ENCODE peak calls at places on chromosomes 4 and X, in eight cellular contexts. One of them, this sample, is unnamed.

GRCh38 chr4:83548151-83548905 is 12.4 kb downstream of the GPAT3 start:
- DNase-seq in GM13977: peak; percentile 66
- DNase-seq in T47D: peak; percentile 86
- DNase-seq in GM04504: peak; percentile 92
- DNase-seq in fibroblast of villous mesenchyme: peak; percentile 91
- DNase-seq in activated T-helper 1 cell treated with anti-CD3 and anti-CD28 coated beads, Interleukin-2, amount 50 U/mL, for 16 hours: peak; percentile 50
- DNase-seq in choroid plexus epithelial cell: peak; percentile 92
- DNase-seq in endothelial cell: no peak
- DNase-seq in this sample: peak; percentile 46

GRCh38 chr4:151443247-151443646 is 34.3 kb downstream of the FHIP1A start:
- DNase-seq in T47D: no peak
- DNase-seq in fibroblast of villous mesenchyme: no peak
- DNase-seq in GM13977: no peak
- DNase-seq in GM04504: no peak
- DNase-seq in choroid plexus epithelial cell: no peak
- DNase-seq in endothelial cell: no peak
- DNase-seq in activated T-helper 1 cell treated with anti-CD3 and anti-CD28 coated beads, Interleukin-2, amount 50 U/mL, for 16 hours: no peak
- DNase-seq in this sample: no peak

GRCh38 chr4:7687006-7687405 is 252.3 kb upstream of the PSAPL1 start:
- DNase-seq in GM13977: no peak
- DNase-seq in activated T-helper 1 cell treated with anti-CD3 and anti-CD28 coated beads, Interleukin-2, amount 50 U/mL, for 16 hours: no peak
- DNase-seq in endothelial cell: no peak
- DNase-seq in T47D: no peak
- DNase-seq in fibroblast of villous mesenchyme: no peak
- DNase-seq in GM04504: no peak
- DNase-seq in choroid plexus epithelial cell: no peak
- DNase-seq in this sample: no peak

GRCh38 chr4:78291277-78291676 is 234.2 kb downstream of the FRAS1 start:
- DNase-seq in GM13977: no peak
- DNase-seq in activated T-helper 1 cell treated with anti-CD3 and anti-CD28 coated beads, Interleukin-2, amount 50 U/mL, for 16 hours: no peak
- DNase-seq in GM04504: no peak
- DNase-seq in fibroblast of villous mesenchyme: no peak
- DNase-seq in T47D: no peak
- DNase-seq in choroid plexus epithelial cell: no peak
- DNase-seq in endothelial cell: no peak
- DNase-seq in this sample: no peak

GRCh38 chrX:101393530-101394305 is 2.9 kb downstream of the RPL36A start:
- DNase-seq in T47D: no peak
- DNase-seq in endothelial cell: no peak
- DNase-seq in fibroblast of villous mesenchyme: no peak
- DNase-seq in choroid plexus epithelial cell: no peak
- DNase-seq in GM13977: no peak
- DNase-seq in GM04504: no peak
- DNase-seq in activated T-helper 1 cell treated with anti-CD3 and anti-CD28 coated beads, Interleukin-2, amount 50 U/mL, for 16 hours: no peak
- DNase-seq in this sample: no peak

GRCh38 chrX:50204364-50204899 is at the start of gene CCNB3:
- DNase-seq in fibroblast of villous mesenchyme: peak; percentile 69
- DNase-seq in GM04504: peak; percentile 28
- DNase-seq in T47D: peak; percentile 88
- DNase-seq in endothelial cell: peak; percentile 46
- DNase-seq in GM13977: peak; percentile 64
- DNase-seq in choroid plexus epithelial cell: peak; percentile 85
- DNase-seq in activated T-helper 1 cell treated with anti-CD3 and anti-CD28 coated beads, Interleukin-2, amount 50 U/mL, for 16 hours: peak; percentile 47
- DNase-seq in this sample: peak; percentile 20

GRCh38 chrX:65667503-65668355 is at the start of gene MSN:
- DNase-seq in choroid plexus epithelial cell: peak; percentile 39
- DNase-seq in T47D: no peak
- DNase-seq in fibroblast of villous mesenchyme: peak; percentile 57
- DNase-seq in GM04504: no peak
- DNase-seq in endothelial cell: peak; percentile 52
- DNase-seq in activated T-helper 1 cell treated with anti-CD3 and anti-CD28 coated beads, Interleukin-2, amount 50 U/mL, for 16 hours: peak; percentile 64
- DNase-seq in GM13977: peak; percentile 75
- DNase-seq in this sample: no peak

GRCh38 chr4:186676531-186677158 is 47.0 kb downstream of the FAT1 start:
- DNase-seq in fibroblast of villous mesenchyme: peak; percentile 86
- DNase-seq in GM13977: no peak
- DNase-seq in activated T-helper 1 cell treated with anti-CD3 and anti-CD28 coated beads, Interleukin-2, amount 50 U/mL, for 16 hours: no peak
- DNase-seq in T47D: peak; percentile 93
- DNase-seq in choroid plexus epithelial cell: peak; percentile 90
- DNase-seq in endothelial cell: no peak
- DNase-seq in GM04504: peak; percentile 56
- DNase-seq in this sample: no peak

GRCh38 chr4:187417761-187418160 is 577.8 kb upstream of the ZFP42 start:
- DNase-seq in choroid plexus epithelial cell: no peak
- DNase-seq in endothelial cell: no peak
- DNase-seq in fibroblast of villous mesenchyme: peak; percentile 71
- DNase-seq in activated T-helper 1 cell treated with anti-CD3 and anti-CD28 coated beads, Interleukin-2, amount 50 U/mL, for 16 hours: no peak
- DNase-seq in GM04504: no peak
- DNase-seq in T47D: peak; percentile 57
- DNase-seq in GM13977: no peak
- DNase-seq in this sample: no peak

GRCh38 chr4:2364654-2365053 is 53.8 kb downstream of the ZFYVE28 start:
- DNase-seq in GM13977: peak; percentile 59
- DNase-seq in T47D: no peak
- DNase-seq in GM04504: no peak
- DNase-seq in choroid plexus epithelial cell: peak; percentile 36
- DNase-seq in fibroblast of villous mesenchyme: peak; percentile 54
- DNase-seq in endothelial cell: no peak
- DNase-seq in activated T-helper 1 cell treated with anti-CD3 and anti-CD28 coated beads, Interleukin-2, amount 50 U/mL, for 16 hours: peak; percentile 52
- DNase-seq in this sample: no peak

GRCh38 chr4:47475411-47475810 is 9.7 kb upstream of the ATP10D start:
- DNase-seq in fibroblast of villous mesenchyme: no peak
- DNase-seq in endothelial cell: no peak
- DNase-seq in T47D: no peak
- DNase-seq in choroid plexus epithelial cell: no peak
- DNase-seq in activated T-helper 1 cell treated with anti-CD3 and anti-CD28 coated beads, Interleukin-2, amount 50 U/mL, for 16 hours: no peak
- DNase-seq in GM04504: no peak
- DNase-seq in GM13977: no peak
- DNase-seq in this sample: no peak

GRCh38 chrX:20620301-20620700 is 353.6 kb upstream of the RPS6KA3 start:
- DNase-seq in fibroblast of villous mesenchyme: peak; percentile 2
- DNase-seq in choroid plexus epithelial cell: no peak
- DNase-seq in T47D: no peak
- DNase-seq in endothelial cell: no peak
- DNase-seq in GM04504: peak; percentile 47
- DNase-seq in activated T-helper 1 cell treated with anti-CD3 and anti-CD28 coated beads, Interleukin-2, amount 50 U/mL, for 16 hours: no peak
- DNase-seq in GM13977: no peak
- DNase-seq in this sample: no peak

GRCh38 chr4:147378780-147379179 is 102.1 kb upstream of the EDNRA start:
- DNase-seq in choroid plexus epithelial cell: no peak
- DNase-seq in fibroblast of villous mesenchyme: no peak
- DNase-seq in activated T-helper 1 cell treated with anti-CD3 and anti-CD28 coated beads, Interleukin-2, amount 50 U/mL, for 16 hours: no peak
- DNase-seq in GM13977: no peak
- DNase-seq in GM04504: no peak
- DNase-seq in endothelial cell: no peak
- DNase-seq in T47D: no peak
- DNase-seq in this sample: no peak

GRCh38 chrX:153828723-153829548 is 1.4 kb downstream of the PDZD4 start:
- DNase-seq in endothelial cell: no peak
- DNase-seq in T47D: no peak
- DNase-seq in fibroblast of villous mesenchyme: no peak
- DNase-seq in activated T-helper 1 cell treated with anti-CD3 and anti-CD28 coated beads, Interleukin-2, amount 50 U/mL, for 16 hours: no peak
- DNase-seq in GM04504: no peak
- DNase-seq in GM13977: peak; percentile 19
- DNase-seq in choroid plexus epithelial cell: peak; percentile 3
- DNase-seq in this sample: no peak

GRCh38 chrX:10111364-10112148 is 45.2 kb upstream of the CLCN4 start:
- DNase-seq in GM13977: peak; percentile 70
- DNase-seq in endothelial cell: no peak
- DNase-seq in fibroblast of villous mesenchyme: peak; percentile 50
- DNase-seq in T47D: no peak
- DNase-seq in GM04504: no peak
- DNase-seq in activated T-helper 1 cell treated with anti-CD3 and anti-CD28 coated beads, Interleukin-2, amount 50 U/mL, for 16 hours: peak; percentile 44
- DNase-seq in choroid plexus epithelial cell: no peak
- DNase-seq in this sample: no peak

GRCh38 chrX:43861750-43862149 is 20.5 kb downstream of the MAOB start:
- DNase-seq in activated T-helper 1 cell treated with anti-CD3 and anti-CD28 coated beads, Interleukin-2, amount 50 U/mL, for 16 hours: no peak
- DNase-seq in T47D: peak; percentile 25
- DNase-seq in choroid plexus epithelial cell: no peak
- DNase-seq in fibroblast of villous mesenchyme: no peak
- DNase-seq in GM13977: no peak
- DNase-seq in GM04504: no peak
- DNase-seq in endothelial cell: no peak
- DNase-seq in this sample: no peak

GRCh38 chrX:46589977-46590723 is 16.6 kb downstream of the CHST7 start:
- DNase-seq in GM04504: peak; percentile 71
- DNase-seq in choroid plexus epithelial cell: no peak
- DNase-seq in activated T-helper 1 cell treated with anti-CD3 and anti-CD28 coated beads, Interleukin-2, amount 50 U/mL, for 16 hours: no peak
- DNase-seq in fibroblast of villous mesenchyme: no peak
- DNase-seq in GM13977: no peak
- DNase-seq in endothelial cell: no peak
- DNase-seq in T47D: no peak
- DNase-seq in this sample: no peak

GRCh38 chr4:9987749-9988346 is 33.4 kb downstream of the SLC2A9 start:
- DNase-seq in activated T-helper 1 cell treated with anti-CD3 and anti-CD28 coated beads, Interleukin-2, amount 50 U/mL, for 16 hours: no peak
- DNase-seq in GM13977: no peak
- DNase-seq in GM04504: no peak
- DNase-seq in T47D: no peak
- DNase-seq in endothelial cell: no peak
- DNase-seq in choroid plexus epithelial cell: no peak
- DNase-seq in fibroblast of villous mesenchyme: no peak
- DNase-seq in this sample: no peak

GRCh38 chr4:56077676-56078075 is 128.9 kb downstream of the CEP135 start:
- DNase-seq in GM13977: no peak
- DNase-seq in fibroblast of villous mesenchyme: no peak
- DNase-seq in GM04504: no peak
- DNase-seq in T47D: peak; percentile 13
- DNase-seq in endothelial cell: no peak
- DNase-seq in choroid plexus epithelial cell: peak; percentile 44
- DNase-seq in activated T-helper 1 cell treated with anti-CD3 and anti-CD28 coated beads, Interleukin-2, amount 50 U/mL, for 16 hours: no peak
- DNase-seq in this sample: no peak

GRCh38 chr4:87566276-87566675 is 37.1 kb upstream of the SPARCL1 start:
- DNase-seq in choroid plexus epithelial cell: no peak
- DNase-seq in activated T-helper 1 cell treated with anti-CD3 and anti-CD28 coated beads, Interleukin-2, amount 50 U/mL, for 16 hours: no peak
- DNase-seq in fibroblast of villous mesenchyme: no peak
- DNase-seq in GM04504: no peak
- DNase-seq in endothelial cell: no peak
- DNase-seq in T47D: peak; percentile 33
- DNase-seq in GM13977: no peak
- DNase-seq in this sample: no peak

GRCh38 chr4:30720656-30721352 is 635 bp downstream of the PCDH7 start:
- DNase-seq in T47D: no peak
- DNase-seq in fibroblast of villous mesenchyme: peak; percentile 55
- DNase-seq in GM13977: peak; percentile 20
- DNase-seq in activated T-helper 1 cell treated with anti-CD3 and anti-CD28 coated beads, Interleukin-2, amount 50 U/mL, for 16 hours: no peak
- DNase-seq in choroid plexus epithelial cell: peak; percentile 44
- DNase-seq in GM04504: no peak
- DNase-seq in endothelial cell: peak; percentile 42
- DNase-seq in this sample: peak; percentile 63

GRCh38 chr4:143773998-143774898 is 73.8 kb upstream of the FREM3 start:
- DNase-seq in GM04504: peak; percentile 17
- DNase-seq in endothelial cell: peak; percentile 45
- DNase-seq in activated T-helper 1 cell treated with anti-CD3 and anti-CD28 coated beads, Interleukin-2, amount 50 U/mL, for 16 hours: no peak
- DNase-seq in fibroblast of villous mesenchyme: peak; percentile 46
- DNase-seq in choroid plexus epithelial cell: peak; percentile 86
- DNase-seq in T47D: peak; percentile 81
- DNase-seq in GM13977: peak; percentile 40
- DNase-seq in this sample: peak; percentile 6

GRCh38 chrX:115679460-115679859 is 118.5 kb downstream of the PLS3 start:
- DNase-seq in GM13977: peak; percentile 34
- DNase-seq in T47D: peak; percentile 19
- DNase-seq in choroid plexus epithelial cell: peak; percentile 59
- DNase-seq in GM04504: no peak
- DNase-seq in endothelial cell: no peak
- DNase-seq in activated T-helper 1 cell treated with anti-CD3 and anti-CD28 coated beads, Interleukin-2, amount 50 U/mL, for 16 hours: no peak
- DNase-seq in fibroblast of villous mesenchyme: peak; percentile 34
- DNase-seq in this sample: no peak

GRCh38 chr4:74449571-74450297 is 4.8 kb downstream of the AREG start:
- DNase-seq in GM04504: no peak
- DNase-seq in activated T-helper 1 cell treated with anti-CD3 and anti-CD28 coated beads, Interleukin-2, amount 50 U/mL, for 16 hours: no peak
- DNase-seq in GM13977: no peak
- DNase-seq in fibroblast of villous mesenchyme: peak; percentile 53
- DNase-seq in T47D: no peak
- DNase-seq in endothelial cell: no peak
- DNase-seq in choroid plexus epithelial cell: peak; percentile 70
- DNase-seq in this sample: no peak

GRCh38 chr4:46844325-46844917 is 64.6 kb downstream of the COX7B2 start:
- DNase-seq in activated T-helper 1 cell treated with anti-CD3 and anti-CD28 coated beads, Interleukin-2, amount 50 U/mL, for 16 hours: no peak
- DNase-seq in GM13977: peak; percentile 20
- DNase-seq in choroid plexus epithelial cell: peak; percentile 85
- DNase-seq in T47D: peak; percentile 50
- DNase-seq in endothelial cell: peak; percentile 59
- DNase-seq in GM04504: peak; percentile 4
- DNase-seq in fibroblast of villous mesenchyme: peak; percentile 40
- DNase-seq in this sample: no peak

GRCh38 chr4:144574004-144574403 is 72.0 kb upstream of the HHIP start:
- DNase-seq in choroid plexus epithelial cell: no peak
- DNase-seq in fibroblast of villous mesenchyme: no peak
- DNase-seq in endothelial cell: no peak
- DNase-seq in activated T-helper 1 cell treated with anti-CD3 and anti-CD28 coated beads, Interleukin-2, amount 50 U/mL, for 16 hours: no peak
- DNase-seq in GM13977: no peak
- DNase-seq in T47D: no peak
- DNase-seq in GM04504: no peak
- DNase-seq in this sample: no peak

GRCh38 chr4:89539797-89540711 is 232.5 kb upstream of the GPRIN3 start:
- DNase-seq in GM13977: no peak
- DNase-seq in activated T-helper 1 cell treated with anti-CD3 and anti-CD28 coated beads, Interleukin-2, amount 50 U/mL, for 16 hours: no peak
- DNase-seq in T47D: no peak
- DNase-seq in GM04504: peak; percentile 9
- DNase-seq in fibroblast of villous mesenchyme: peak; percentile 48
- DNase-seq in choroid plexus epithelial cell: peak; percentile 53
- DNase-seq in endothelial cell: no peak
- DNase-seq in this sample: no peak

GRCh38 chrX:44975666-44976263 is 102.8 kb downstream of the KDM6A start:
- DNase-seq in T47D: no peak
- DNase-seq in choroid plexus epithelial cell: no peak
- DNase-seq in GM04504: no peak
- DNase-seq in GM13977: no peak
- DNase-seq in fibroblast of villous mesenchyme: no peak
- DNase-seq in endothelial cell: no peak
- DNase-seq in activated T-helper 1 cell treated with anti-CD3 and anti-CD28 coated beads, Interleukin-2, amount 50 U/mL, for 16 hours: no peak
- DNase-seq in this sample: no peak

GRCh38 chr4:143432258-143432591 is 81.3 kb upstream of the SMARCA5 start:
- DNase-seq in fibroblast of villous mesenchyme: no peak
- DNase-seq in GM13977: no peak
- DNase-seq in choroid plexus epithelial cell: no peak
- DNase-seq in GM04504: no peak
- DNase-seq in activated T-helper 1 cell treated with anti-CD3 and anti-CD28 coated beads, Interleukin-2, amount 50 U/mL, for 16 hours: no peak
- DNase-seq in endothelial cell: no peak
- DNase-seq in T47D: no peak
- DNase-seq in this sample: no peak

GRCh38 chr4:23614284-23614892 is 275.5 kb downstream of the PPARGC1A start:
- DNase-seq in endothelial cell: no peak
- DNase-seq in choroid plexus epithelial cell: peak; percentile 4
- DNase-seq in GM04504: peak; percentile 1
- DNase-seq in fibroblast of villous mesenchyme: peak; percentile 1
- DNase-seq in activated T-helper 1 cell treated with anti-CD3 and anti-CD28 coated beads, Interleukin-2, amount 50 U/mL, for 16 hours: no peak
- DNase-seq in GM13977: no peak
- DNase-seq in T47D: peak; percentile 72
- DNase-seq in this sample: peak; percentile 9

GRCh38 chr4:169210516-169211108 is 60.1 kb downstream of the SH3RF1 start:
- DNase-seq in fibroblast of villous mesenchyme: no peak
- DNase-seq in T47D: no peak
- DNase-seq in GM13977: peak; percentile 39
- DNase-seq in endothelial cell: no peak
- DNase-seq in GM04504: no peak
- DNase-seq in activated T-helper 1 cell treated with anti-CD3 and anti-CD28 coated beads, Interleukin-2, amount 50 U/mL, for 16 hours: no peak
- DNase-seq in choroid plexus epithelial cell: no peak
- DNase-seq in this sample: no peak

GRCh38 chr4:108080752-108081151 is 88.0 kb downstream of the LEF1 start:
- DNase-seq in GM04504: no peak
- DNase-seq in fibroblast of villous mesenchyme: no peak
- DNase-seq in choroid plexus epithelial cell: no peak
- DNase-seq in endothelial cell: no peak
- DNase-seq in GM13977: no peak
- DNase-seq in activated T-helper 1 cell treated with anti-CD3 and anti-CD28 coated beads, Interleukin-2, amount 50 U/mL, for 16 hours: no peak
- DNase-seq in T47D: no peak
- DNase-seq in this sample: no peak

This sample was measured in 8988T.